ENCODE peak calls at places on chromosomes 6 and 20, in seven cellular contexts. N is fibroblast of mammary gland; T is foreskin melanocyte; Z is naive thymus-derived CD4-positive, alpha-beta T cell; X is hepatic stellate cell; H is T-helper 2 cell; Q is foreskin fibroblast. C is an unnamed sample.

GRCh38 chr6:12873706-12874105 is 157.1 kb downstream of the PHACTR1 start:
- DNase-seq in X (no peak), H (no peak), Q (peak), N (peak), Z (no peak), T (peak), C (no peak)

GRCh38 chr6:163634514-163635171 is 220.1 kb downstream of the QKI start:
- DNase-seq in N (no peak), Q (no peak), T (no peak), H (no peak), Z (no peak), X (no peak), C (no peak)

GRCh38 chr20:24468401-24469115 is 871 bp upstream of the SYNDIG1 start:
- DNase-seq in N (no peak), X (no peak), Z (no peak), Q (no peak), T (no peak), H (no peak), C (no peak)

GRCh38 chr20:50172347-50173013 is 18.1 kb upstream of the CEBPB start:
- DNase-seq in T (no peak), Z (no peak), X (peak), Q (peak), N (peak), H (no peak), C (no peak)

GRCh38 chr6:10837692-10837996 is 695 bp downstream of the MAK start:
- DNase-seq in N (no peak), Q (peak), H (peak), X (no peak), T (no peak), Z (peak), C (no peak)

GRCh38 chr20:63191400-63191799 is 24.5 kb downstream of the YTHDF1 start:
- DNase-seq in Q (no peak), N (no peak), T (no peak), Z (no peak), X (no peak), H (no peak), C (no peak)

GRCh38 chr6:148868314-148868713 is 121.5 kb downstream of the UST start:
- DNase-seq in X (peak), Q (peak), T (no peak), N (peak), Z (no peak), H (no peak), C (no peak)

GRCh38 chr20:1805161-1805581 is 90.0 kb upstream of the SIRPA start:
- DNase-seq in T (no peak), Q (no peak), N (no peak), Z (no peak), H (no peak), X (no peak), C (no peak)

GRCh38 chr6:3650959-3651697 is 100.4 kb downstream of the PXDC1 start:
- DNase-seq in T (no peak), Z (no peak), Q (no peak), N (no peak), H (no peak), X (no peak), C (no peak)

GRCh38 chr6:19024737-19025136 is 637.6 kb downstream of the RNF144B start:
- DNase-seq in T (peak), N (peak), Q (peak), X (no peak), H (no peak), Z (no peak), C (peak)